ENCODE peak calls at places on chromosomes 5 and 9, in four cellular contexts. C, G, F and L are unnamed samples.

GRCh38 chr9:87189006-87189405 is 241.7 kb upstream of the GAS1 start:
- DNase-seq in F (no peak), G (no peak), C (no peak), L (no peak)

GRCh38 chr5:77310494-77311216 is 100.2 kb downstream of the PDE8B start:
- DNase-seq in G (no peak), F (peak), C (no peak), L (no peak)

GRCh38 chr5:126777257-126777973 is 479 bp downstream of the LMNB1 start:
- DNase-seq in F (peak), G (peak), C (no peak), L (peak)

GRCh38 chr5:153641183-153641688 is 150.8 kb downstream of the GRIA1 start:
- DNase-seq in F (no peak), G (no peak), C (no peak), L (no peak)

GRCh38 chr9:76433851-76434250 is 25.1 kb upstream of the GCNT1 start:
- DNase-seq in F (no peak), G (no peak), C (no peak), L (no peak)

GRCh38 chr5:139668064-139668880 is 20.1 kb downstream of the CXXC5 start:
- DNase-seq in G (peak), C (no peak), F (no peak), L (no peak)

GRCh38 chr9:121640486-121641227 is 10.8 kb upstream of the DAB2IP start:
- DNase-seq in F (no peak), G (no peak), C (no peak), L (no peak)

GRCh38 chr5:165227515-165227914 is 1722.1 kb downstream of the MAT2B start:
- DNase-seq in F (no peak), G (no peak), C (no peak), L (no peak)

GRCh38 chr5:71907001-71907564 is 188.0 kb downstream of the CARTPT start:
- DNase-seq in G (no peak), C (no peak), F (no peak), L (no peak)

GRCh38 chr9:27835746-27836145 is 262.5 kb upstream of the C9orf72 start:
- DNase-seq in G (no peak), C (no peak), F (no peak), L (no peak)

GRCh38 chr9:84600739-84601138 is 68.8 kb upstream of the NTRK2 start:
- DNase-seq in C (no peak), G (no peak), F (peak), L (no peak)

GRCh38 chr5:158198636-158199035 is 339.7 kb upstream of the CLINT1 start:
- DNase-seq in F (no peak), G (no peak), C (no peak), L (no peak)

GRCh38 chr5:178118345-178118744 is 5.0 kb downstream of the N4BP3 start:
- DNase-seq in F (no peak), C (no peak), G (no peak), L (no peak)

GRCh38 chr9:87122947-87123685 is 175.8 kb upstream of the GAS1 start:
- DNase-seq in G (no peak), F (no peak), C (no peak), L (no peak)

GRCh38 chr9:73172811-73173210 is 21.1 kb downstream of the ANXA1 start:
- DNase-seq in C (no peak), G (no peak), F (no peak), L (no peak)

GRCh38 chr9:21817176-21817575 is 14.7 kb downstream of the MTAP start:
- DNase-seq in G (no peak), F (no peak), C (no peak), L (no peak)

GRCh38 chr9:110765926-110766325 is 97.3 kb downstream of the MUSK start:
- DNase-seq in F (no peak), C (no peak), G (no peak), L (no peak)

GRCh38 chr5:55440188-55440646 is 94.5 kb downstream of the PLPP1 start:
- DNase-seq in C (no peak), G (no peak), F (peak), L (no peak)

GRCh38 chr9:112703304-112703703 is 14.6 kb downstream of the INIP start:
- DNase-seq in F (no peak), C (no peak), G (no peak), L (no peak)

GRCh38 chr5:150632305-150633160 is 7.9 kb upstream of the SYNPO start:
- DNase-seq in C (no peak), G (no peak), F (no peak), L (no peak)

GRCh38 chr5:914612-915011 is 21.9 kb downstream of the TRIP13 start:
- DNase-seq in G (no peak), F (no peak), C (no peak), L (no peak)

GRCh38 chr9:137383453-137384115 is 39.4 kb downstream of the EXD3 start:
- DNase-seq in F (no peak), C (no peak), G (peak), L (no peak)

GRCh38 chr5:139817970-139818369 is 22.4 kb downstream of the PSD2 start:
- DNase-seq in C (no peak), F (no peak), G (no peak), L (no peak)

GRCh38 chr9:12426198-12426864 is 266.9 kb upstream of the TYRP1 start:
- DNase-seq in F (no peak), C (no peak), G (no peak), L (no peak)

GRCh38 chr5:14201325-14202061 is 58.4 kb downstream of the TRIO start:
- DNase-seq in F (no peak), G (no peak), C (no peak), L (no peak)

GRCh38 chr9:135959814-135960213 is 1.4 kb downstream of the UBAC1 start:
- DNase-seq in C (no peak), F (no peak), G (no peak), L (no peak)

GRCh38 chr5:23314827-23315226 is 192.6 kb upstream of the PRDM9 start:
- DNase-seq in G (no peak), C (no peak), F (no peak), L (no peak)

GRCh38 chr9:125126019-125126746 is 17.1 kb downstream of the SCAI start:
- DNase-seq in G (peak), F (peak), C (peak), L (peak)

DNA sequence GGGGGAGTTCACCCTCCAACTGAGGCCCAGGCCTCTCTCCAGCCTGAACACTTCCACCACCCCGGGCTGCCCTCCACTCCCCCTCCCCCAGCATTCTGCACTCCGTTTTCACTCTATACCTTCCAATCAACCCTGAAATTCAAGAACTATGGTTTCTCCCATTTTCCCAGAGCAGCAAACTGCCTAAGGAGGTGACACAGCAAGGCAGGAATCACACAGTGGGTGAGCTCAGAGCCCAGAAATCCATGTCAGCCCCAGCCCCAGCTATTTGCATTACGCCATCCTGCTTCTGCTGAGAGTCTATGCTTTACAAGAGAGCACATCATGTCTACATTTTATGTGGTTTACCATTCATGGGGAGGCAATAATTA is 12.0 kb downstream of the MSX2 start:
- DNase-seq in G (no peak), C (no peak), F (no peak), L (no peak)
- TF ChIP-seq CTCF in G (no peak), C (no peak), F (no peak), L (no peak)

DNA sequence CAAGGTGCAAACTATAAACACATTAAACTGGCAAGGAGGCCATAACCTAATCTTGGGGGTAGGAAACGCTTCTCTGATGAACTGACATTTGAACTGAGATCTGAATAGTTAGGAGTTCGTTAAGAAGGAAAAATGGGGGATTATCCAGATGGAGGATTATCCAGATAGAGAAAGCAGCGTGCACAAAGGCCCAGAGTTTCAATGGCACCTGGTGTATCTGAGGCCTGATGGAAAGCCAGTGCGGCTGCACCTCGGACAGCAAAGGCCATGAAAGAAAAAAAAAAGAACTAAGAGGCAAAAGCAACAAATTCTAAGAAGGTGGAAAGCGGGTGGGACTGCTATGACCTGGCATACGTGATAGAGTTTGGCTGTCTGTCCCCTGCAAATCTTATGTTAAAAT is 13.0 kb upstream of the CTNNAL1 start:
- DNase-seq in F (no peak), G (no peak), C (no peak), L (no peak)
- TF ChIP-seq CTCF in F (no peak), G (no peak), C (no peak), L (no peak)

DNA sequence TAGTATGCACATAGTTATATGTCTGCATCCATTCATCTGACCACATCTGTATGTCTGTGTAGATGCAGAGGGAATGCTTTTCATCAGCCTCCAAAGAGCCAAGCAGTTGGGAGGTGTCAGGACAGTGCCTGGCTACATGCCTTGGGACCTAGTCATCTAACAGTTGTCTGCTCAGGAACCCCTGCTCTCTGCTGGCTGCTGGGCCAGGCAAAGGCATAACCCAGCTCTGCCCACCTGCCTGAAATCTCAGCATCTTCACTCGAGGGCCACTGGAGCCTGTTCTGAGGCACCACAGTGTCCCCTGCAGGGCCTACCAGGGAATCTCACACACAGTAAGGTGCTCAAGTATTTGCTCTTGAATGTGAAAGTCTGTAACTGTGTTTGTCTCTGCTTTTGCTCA is 3.7 kb downstream of the C9orf50 start:
- DNase-seq in F (no peak), G (no peak), C (no peak), L (no peak)
- TF ChIP-seq CTCF in F (peak), G (no peak), C (peak), L (no peak)

GRCh38 chr9:5315187-5315923 is 10.8 kb upstream of the RLN2 start:
- DNase-seq in C (no peak), F (no peak), G (no peak), L (no peak)

GRCh38 chr9:5326187-5326586 is 13.5 kb downstream of the RLN1 start:
- DNase-seq in F (no peak), C (no peak), G (no peak), L (no peak)

GRCh38 chr9:5326893-5327548 is 12.7 kb downstream of the RLN1 start:
- DNase-seq in F (peak), C (no peak), G (peak), L (no peak)

GRCh38 chr9:5321058-5321457 is 16.5 kb upstream of the RLN2 start:
- DNase-seq in C (no peak), F (no peak), G (no peak), L (no peak)
- TF ChIP-seq CTCF in C (peak), F (no peak), G (no peak), L (no peak)

GRCh38 chr9:109448223-109448622 is 49.9 kb downstream of the PTPN3 start:
- DNase-seq in C (no peak), G (no peak), F (no peak), L (no peak)
- TF ChIP-seq CTCF in C (no peak), G (no peak), F (no peak), L (no peak)

GRCh38 chr5:133891390-133891789 is 77.0 kb downstream of the C5orf15 start:
- DNase-seq in F (no peak), C (no peak), G (no peak), L (no peak)
- TF ChIP-seq CTCF in F (no peak), C (no peak), G (no peak), L (no peak)

DNA sequence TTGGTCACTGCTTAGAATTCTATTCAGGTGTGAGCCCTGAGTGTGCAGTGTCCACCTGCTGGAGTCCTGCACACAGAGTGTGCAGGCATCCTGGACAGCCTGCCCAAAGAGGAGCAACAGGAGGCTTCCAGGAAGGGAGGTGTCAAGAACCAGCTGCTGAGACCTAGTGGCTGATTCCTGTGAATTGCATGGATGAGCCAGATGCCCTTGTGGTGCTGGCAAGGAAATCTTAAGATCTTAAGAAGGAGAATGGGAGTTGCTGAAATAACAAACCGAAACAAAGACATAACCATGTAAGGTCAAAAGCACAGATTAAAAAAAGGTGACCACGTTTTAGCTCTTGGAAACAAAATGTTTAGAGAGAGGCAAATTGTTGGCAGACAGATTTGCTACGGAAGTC is 29.3 kb upstream of the RPS23 start:
- DNase-seq in F (peak), G (no peak), C (no peak), L (no peak)
- TF ChIP-seq CTCF in F (peak), G (no peak), C (no peak), L (no peak)